ENCODE peak calls at places on chromosomes 5 and 9, in eight cellular contexts. L is GM03348; Q is NAMALWA; O is activated T-helper 1 cell treated with Interleukin-2 at 50 U/mL for 16 hours; C is substantia nigra; Z is choroid plexus epithelial cell; T is SHP77; P is activated CD4-positive, alpha-beta T cell treated with anti-CD3 and anti-CD28 coated beads, Interleukin-2, amount 50 U/mL, for 1 hour. W is an unnamed sample.
A peak's percentile ranks its signal among the peaks of the same experiment; 100 is the strongest.

GRCh38 chr9:15485836-15486678 is 24.7 kb downstream of the PSIP1 start:
- DNase-seq in P (no peak), Q (peak; percentile 53), Z (peak; percentile 60), T (no peak), O (no peak), L (peak; percentile 46), C (no peak), W (no peak)

GRCh38 chr5:110054240-110054639 is 364.5 kb downstream of the MAN2A1 start:
- DNase-seq in O (peak; percentile 44), P (peak; percentile 58), Z (peak; percentile 97), L (no peak), C (no peak), T (peak; percentile 69), Q (peak; percentile 97), W (peak; percentile 88)

GRCh38 chr5:162243651-162244050 is 176.1 kb downstream of the GABRG2 start:
- DNase-seq in Z (no peak), T (no peak), P (no peak), C (no peak), O (no peak), L (no peak), Q (no peak), W (no peak)

GRCh38 chr9:92276223-92277007 is 17.1 kb downstream of the IARS1 start:
- DNase-seq in C (no peak), P (no peak), Q (no peak), Z (no peak), O (no peak), L (no peak), T (no peak), W (no peak)

GRCh38 chr5:120152472-120152871 is 311.6 kb upstream of the PRR16 start:
- DNase-seq in P (no peak), Z (peak; percentile 89), T (no peak), L (peak; percentile 66), Q (no peak), O (no peak), C (no peak), W (no peak)

GRCh38 chr5:77210091-77211012 is at the start of gene PDE8B:
- DNase-seq in C (peak; percentile 15), L (peak; percentile 48), Z (no peak), Q (no peak), T (no peak), O (no peak), P (peak; percentile 14), W (no peak)

GRCh38 chr5:98770911-98771322 is 2.5 kb upstream of the RGMB start:
- DNase-seq in P (no peak), Z (peak; percentile 53), C (no peak), Q (no peak), T (no peak), O (no peak), L (no peak), W (no peak)

GRCh38 chr9:35338086-35338485 is 151.8 kb upstream of the RUSC2 start:
- DNase-seq in T (no peak), Z (no peak), O (no peak), P (no peak), L (no peak), Q (no peak), C (no peak), W (no peak)

GRCh38 chr9:80554856-80555255 is 983.1 kb downstream of the TLE4 start:
- DNase-seq in C (no peak), Q (no peak), Z (no peak), L (no peak), P (no peak), T (no peak), O (no peak), W (no peak)

GRCh38 chr5:134345996-134346395 is 21.0 kb downstream of the CDKL3 start:
- DNase-seq in C (no peak), Q (no peak), Z (no peak), T (no peak), O (no peak), P (no peak), L (no peak), W (no peak)

GRCh38 chr5:61582421-61582820 is 250.4 kb downstream of the ZSWIM6 start:
- DNase-seq in L (no peak), Z (peak; percentile 76), C (no peak), Q (no peak), T (no peak), P (no peak), O (no peak), W (no peak)

GRCh38 chr9:116844621-116845020 is 157.5 kb downstream of the TRIM32 start:
- DNase-seq in O (no peak), Z (no peak), T (no peak), C (no peak), L (peak; percentile 33), Q (no peak), P (no peak), W (no peak)

GRCh38 chr5:81779125-81779934 is 28.4 kb upstream of the SSBP2 start:
- DNase-seq in T (peak; percentile 14), P (peak; percentile 20), L (peak; percentile 46), Q (peak; percentile 55), O (no peak), C (peak; percentile 16), Z (peak; percentile 56), W (no peak)

GRCh38 chr5:109350537-109351270 is 59.1 kb downstream of the PJA2 start:
- DNase-seq in C (no peak), Q (no peak), O (no peak), T (no peak), P (no peak), Z (peak; percentile 55), L (no peak), W (no peak)

GRCh38 chr5:158658439-158659230 is 441.1 kb downstream of the EBF1 start:
- DNase-seq in Q (no peak), C (no peak), Z (peak; percentile 84), L (peak; percentile 23), O (no peak), T (no peak), P (no peak), W (no peak)

GRCh38 chr5:139880416-139881144 is 85.0 kb downstream of the PSD2 start:
- DNase-seq in L (no peak), C (no peak), Q (no peak), T (no peak), O (no peak), P (no peak), Z (no peak), W (no peak)

GRCh38 chr5:173774212-173774850 is 113.8 kb upstream of the CPEB4 start:
- DNase-seq in Q (no peak), P (no peak), L (no peak), Z (no peak), T (no peak), O (no peak), C (peak; percentile 23), W (no peak)

GRCh38 chr9:127694890-127695735 is 11.7 kb upstream of the CFAP157 start:
- DNase-seq in O (no peak), Z (peak; percentile 23), Q (no peak), P (no peak), C (no peak), L (peak; percentile 46), T (no peak), W (no peak)

GRCh38 chr5:30539004-30539634 is 654.4 kb upstream of the CDH6 start:
- DNase-seq in Q (no peak), L (no peak), P (no peak), Z (peak; percentile 92), C (no peak), T (no peak), O (no peak), W (no peak)

GRCh38 chr5:43231977-43232376 is 40.0 kb downstream of the NIM1K start:
- DNase-seq in Q (peak; percentile 46), C (no peak), P (no peak), L (no peak), T (peak; percentile 31), O (no peak), Z (peak; percentile 17), W (no peak)

GRCh38 chr5:42944989-42945388 is 95.1 kb downstream of the ANXA2R start:
- DNase-seq in C (no peak), Q (no peak), P (no peak), O (no peak), T (no peak), Z (peak; percentile 90), L (peak; percentile 86), W (no peak)

GRCh38 chr9:5510360-5510931 is at the start of gene PDCD1LG2:
- DNase-seq in L (peak; percentile 35), P (no peak), O (no peak), Q (peak; percentile 36), Z (peak; percentile 77), T (no peak), C (no peak), W (no peak)

GRCh38 chr9:69379250-69379982 is 54.4 kb downstream of the ENTREP1 start:
- DNase-seq in T (no peak), Q (no peak), P (no peak), O (no peak), C (no peak), L (peak; percentile 64), Z (peak; percentile 50), W (no peak)

GRCh38 chr9:16282216-16282615 is 588.3 kb downstream of the BNC2 start:
- DNase-seq in Q (no peak), O (no peak), P (no peak), C (no peak), Z (peak; percentile 66), T (no peak), L (no peak), W (no peak)

GRCh38 chr5:179467441-179467840 is 82.9 kb upstream of the RUFY1 start:
- DNase-seq in C (no peak), Z (no peak), L (no peak), Q (no peak), O (no peak), P (no peak), T (no peak), W (no peak)

GRCh38 chr5:120934003-120934402 is 469.9 kb downstream of the PRR16 start:
- DNase-seq in T (no peak), Z (no peak), C (no peak), L (no peak), O (no peak), Q (no peak), P (no peak), W (no peak)

GRCh38 chr5:151222769-151223446 is 984 bp downstream of the CCDC69 start:
- DNase-seq in L (no peak), C (no peak), Z (no peak), Q (peak; percentile 69), O (peak; percentile 47), P (peak; percentile 43), T (no peak), W (no peak)

GRCh38 chr9:120902824-120903608 is 23.6 kb downstream of the TRAF1 start:
- DNase-seq in Q (peak; percentile 44), P (no peak), T (no peak), C (no peak), L (no peak), O (no peak), Z (no peak), W (peak; percentile 28)

GRCh38 chr5:102537011-102537410 is 38.2 kb upstream of the SLCO6A1 start:
- DNase-seq in Q (no peak), L (no peak), O (no peak), C (no peak), Z (no peak), T (no peak), P (no peak), W (no peak)

GRCh38 chr9:129399301-129399990 is 221.4 kb upstream of the IER5L start:
- DNase-seq in Z (peak; percentile 29), L (no peak), C (no peak), P (no peak), Q (no peak), T (no peak), O (no peak), W (no peak)

GRCh38 chr5:96683810-96684209 is 21.6 kb downstream of the CAST start:
- DNase-seq in C (no peak), P (no peak), Q (no peak), L (no peak), O (no peak), Z (no peak), T (no peak), W (no peak)

GRCh38 chr9:13215791-13216554 is 63.5 kb downstream of the MPDZ start:
- DNase-seq in Q (no peak), Z (no peak), C (no peak), P (no peak), T (no peak), O (no peak), L (no peak), W (no peak)

GRCh38 chr5:67578011-67578410 is 381.4 kb upstream of the CD180 start:
- DNase-seq in L (no peak), P (no peak), Q (no peak), O (no peak), T (no peak), C (no peak), Z (peak; percentile 16), W (no peak)

GRCh38 chr9:120708526-120709224 is 5.6 kb downstream of the MEGF9 start:
- DNase-seq in Q (no peak), C (no peak), L (peak; percentile 55), T (no peak), Z (no peak), O (no peak), P (no peak), W (no peak)